ENCODE peak calls at places on chromosomes 11 and 22, in ten cellular contexts. G is HEK293T; E is germinal center; W is NCI-H226; F is activated gamma-delta T cell; K is activated CD4-positive, CD25-positive, alpha-beta regulatory T cell; X is SK-N-SH; J is prostate gland; M is AG04450; Q is effector memory CD8-positive, alpha-beta T cell. Y is an unnamed sample.

GRCh38 chr22:41838842-41839618 is 6.1 kb downstream of the SREBF2 start:
- DNase-seq in G (no peak), E (no peak), W (no peak), F (no peak), K (no peak), X (no peak), J (no peak), M (no peak), Q (no peak), Y (no peak)

GRCh38 chr11:73174495-73174791 is 32.3 kb upstream of the FCHSD2 start:
- DNase-seq in G (no peak), E (no peak), W (no peak), F (no peak), K (no peak), X (no peak), J (no peak), M (no peak), Q (no peak), Y (no peak)

GRCh38 chr11:37504066-37504611 is 906.1 kb upstream of the RAG2 start:
- DNase-seq in G (no peak), E (no peak), W (peak), F (no peak), K (no peak), X (no peak), J (no peak), M (peak), Q (no peak), Y (no peak)

GRCh38 chr11:14315130-14315529 is 43.9 kb downstream of the RRAS2 start:
- DNase-seq in G (no peak), E (no peak), W (no peak), F (no peak), K (no peak), X (no peak), J (no peak), M (no peak), Q (no peak), Y (no peak)

GRCh38 chr11:11579012-11579755 is 42.6 kb downstream of the GALNT18 start:
- DNase-seq in G (no peak), E (no peak), W (no peak), F (no peak), K (no peak), X (no peak), J (no peak), M (no peak), Q (no peak), Y (no peak)

GRCh38 chr11:67301951-67302516 is 1.3 kb upstream of the SSH3 start:
- DNase-seq in G (peak), E (no peak), W (no peak), F (no peak), K (no peak), X (no peak), J (peak), M (peak), Q (no peak), Y (peak)

GRCh38 chr11:75773595-75774353 is 5.2 kb downstream of the DGAT2 start:
- DNase-seq in G (no peak), E (peak), W (no peak), F (no peak), K (no peak), X (no peak), J (no peak), M (no peak), Q (no peak), Y (no peak)

GRCh38 chr11:102831709-102832492 is 11.5 kb downstream of the MMP3 start:
- DNase-seq in G (no peak), E (no peak), W (no peak), F (no peak), K (no peak), X (no peak), J (no peak), M (no peak), Q (no peak), Y (no peak)

GRCh38 chr11:19244621-19245020 is 3.9 kb upstream of the E2F8 start:
- DNase-seq in G (no peak), E (no peak), W (peak), F (no peak), K (no peak), X (no peak), J (no peak), M (no peak), Q (no peak), Y (no peak)

GRCh38 chr22:23984430-23984829 is 4.5 kb downstream of the GSTT2 start:
- DNase-seq in G (peak), E (peak), W (no peak), F (no peak), K (peak), X (peak), J (no peak), M (no peak), Q (peak), Y (no peak)

GRCh38 chr11:16825091-16825490 is 86.6 kb downstream of the C11orf58 start:
- DNase-seq in G (no peak), E (peak), W (no peak), F (no peak), K (no peak), X (no peak), J (no peak), M (no peak), Q (no peak), Y (no peak)

GRCh38 chr22:22753526-22754267 is 109.3 kb downstream of the GGTLC2 start:
- DNase-seq in G (peak), E (peak), W (no peak), F (no peak), K (peak), X (peak), J (peak), M (no peak), Q (peak), Y (no peak)

GRCh38 chr11:646214-646613 is 9.1 kb downstream of the DRD4 start:
- DNase-seq in G (no peak), E (no peak), W (no peak), F (no peak), K (no peak), X (no peak), J (no peak), M (no peak), Q (no peak), Y (no peak)

GRCh38 chr11:128621491-128622136 is 34.3 kb upstream of the ETS1 start:
- DNase-seq in G (no peak), E (no peak), W (no peak), F (no peak), K (no peak), X (no peak), J (no peak), M (peak), Q (no peak), Y (no peak)

GRCh38 chr11:44868021-44868420 is 82.7 kb downstream of the TP53I11 start:
- DNase-seq in G (no peak), E (no peak), W (no peak), F (no peak), K (no peak), X (peak), J (no peak), M (no peak), Q (no peak), Y (no peak)

GRCh38 chr11:8068605-8069221 is 12.3 kb upstream of the TUB start:
- DNase-seq in G (no peak), E (no peak), W (peak), F (no peak), K (no peak), X (peak), J (no peak), M (peak), Q (no peak), Y (peak)

GRCh38 chr11:58629857-58630256 is 7.4 kb downstream of the CNTF start:
- DNase-seq in G (peak), E (peak), W (peak), F (no peak), K (no peak), X (peak), J (no peak), M (peak), Q (no peak), Y (no peak)

GRCh38 chr22:45317551-45318167 is 7.9 kb downstream of the FAM118A start:
- DNase-seq in G (peak), E (no peak), W (no peak), F (no peak), K (no peak), X (peak), J (peak), M (no peak), Q (peak), Y (no peak)

GRCh38 chr11:128135451-128135850 is 451.9 kb downstream of the ETS1 start:
- DNase-seq in G (no peak), E (no peak), W (no peak), F (no peak), K (no peak), X (no peak), J (peak), M (no peak), Q (no peak), Y (no peak)

GRCh38 chr22:32697331-32697995 is 104.0 kb upstream of the TIMP3 start:
- DNase-seq in G (no peak), E (no peak), W (no peak), F (no peak), K (no peak), X (no peak), J (no peak), M (no peak), Q (no peak), Y (no peak)

GRCh38 chr22:41833369-41834004 is 582 bp downstream of the SREBF2 start:
- DNase-seq in G (peak), E (peak), W (no peak), F (peak), K (no peak), X (peak), J (peak), M (no peak), Q (peak), Y (no peak)

Y was measured in mesenteric fat pad.